ENCODE peak calls at places on chromosomes 13 and 19, in nine cellular contexts. X, F, J, T, A, U, W, P and E are unnamed samples.

GRCh38 chr19:30567535-30568232 is 195.5 kb downstream of the ZNF536 start:
- DNase-seq in X (no peak), F (no peak), J (no peak), T (no peak), A (no peak), U (no peak), W (no peak), P (no peak), E (no peak)

GRCh38 chr13:109383683-109384082 is 402.7 kb downstream of the IRS2 start:
- DNase-seq in X (no peak), F (no peak), J (peak; percentile 37), T (peak; percentile 88), A (no peak), U (no peak), W (no peak), P (no peak), E (no peak)

GRCh38 chr19:32355309-32355708 is 9.9 kb downstream of the ZNF507 start:
- DNase-seq in X (no peak), F (no peak), J (no peak), T (no peak), A (no peak), U (no peak), W (no peak), P (no peak), E (no peak)

GRCh38 chr13:100387416-100387815 is 201.2 kb downstream of the GGACT start:
- DNase-seq in X (no peak), F (no peak), J (no peak), T (no peak), A (no peak), U (no peak), W (no peak), P (no peak), E (no peak)

GRCh38 chr19:51010066-51010795 is 8.8 kb upstream of the KLK8 start:
- DNase-seq in X (no peak), F (no peak), J (no peak), T (no peak), A (no peak), U (no peak), W (no peak), P (no peak), E (no peak)

GRCh38 chr13:24763596-24764275 is at the start of gene RNF17:
- DNase-seq in X (no peak), F (no peak), J (no peak), T (no peak), A (no peak), U (no peak), W (no peak), P (no peak), E (no peak)

GRCh38 chr19:41408256-41408655 is 10.6 kb downstream of the BCKDHA start:
- DNase-seq in X (no peak), F (no peak), J (no peak), T (no peak), A (no peak), U (no peak), W (no peak), P (no peak), E (no peak)

GRCh38 chr13:101939370-101939769 is 462.5 kb downstream of the FGF14 start:
- DNase-seq in X (no peak), F (no peak), J (no peak), T (no peak), A (no peak), U (no peak), W (no peak), P (no peak), E (no peak)

GRCh38 chr13:43730642-43731041 is 56.1 kb downstream of the ENOX1 start:
- DNase-seq in X (no peak), F (no peak), J (peak; percentile 9), T (peak; percentile 55), A (no peak), U (no peak), W (no peak), P (no peak), E (no peak)

GRCh38 chr13:95540848-95541247 is 11.7 kb upstream of the CLDN10 start:
- DNase-seq in X (no peak), F (no peak), J (no peak), T (no peak), A (no peak), U (peak; percentile 90), W (no peak), P (no peak), E (no peak)

GRCh38 chr13:28501547-28501946 is 6.6 kb upstream of the FLT1 start:
- DNase-seq in X (no peak), F (no peak), J (no peak), T (no peak), A (no peak), U (no peak), W (no peak), P (no peak), E (no peak)

GRCh38 chr13:30039506-30039905 is 189.1 kb upstream of the UBL3 start:
- DNase-seq in X (no peak), F (no peak), J (no peak), T (no peak), A (no peak), U (no peak), W (no peak), P (no peak), E (no peak)

GRCh38 chr19:13024126-13024957 is 29.1 kb downstream of the NFIX start:
- DNase-seq in X (no peak), F (no peak), J (no peak), T (peak; percentile 51), A (no peak), U (no peak), W (no peak), P (no peak), E (no peak)

GRCh38 chr13:110714798-110715394 is 1.4 kb downstream of the ING1 start:
- DNase-seq in X (no peak), F (peak; percentile 37), J (no peak), T (peak; percentile 60), A (peak; percentile 22), U (peak; percentile 73), W (peak; percentile 32), P (peak; percentile 31), E (peak; percentile 78)

GRCh38 chr13:80547341-80547740 is 206.4 kb upstream of the SPRY2 start:
- DNase-seq in X (no peak), F (no peak), J (no peak), T (no peak), A (no peak), U (no peak), W (no peak), P (no peak), E (no peak)

GRCh38 chr13:41032646-41033396 is 13.7 kb upstream of the ELF1 start:
- DNase-seq in X (no peak), F (no peak), J (no peak), T (no peak), A (no peak), U (no peak), W (no peak), P (no peak), E (no peak)

GRCh38 chr19:2840794-2841790 is at the start of gene ZNF555:
- DNase-seq in X (peak; percentile 97), F (peak; percentile 95), J (peak; percentile 95), T (peak; percentile 100), A (peak; percentile 97), U (peak; percentile 100), W (peak; percentile 97), P (peak; percentile 97), E (peak; percentile 100)

GRCh38 chr19:48565090-48565489 is 13.1 kb downstream of the SULT2B1 start:
- DNase-seq in X (no peak), F (no peak), J (no peak), T (peak; percentile 82), A (no peak), U (no peak), W (no peak), P (no peak), E (no peak)